ENCODE peak calls at places on chromosomes 7 and 10, in four cellular contexts. D is left ventricle myocardium inferior, I is IMR-90, X is astrocyte. K is an unnamed sample.

GRCh38 chr10:128843972-128844371 is 623.1 kb upstream of the MGMT start:
- DNase-seq in I (no peak), D (no peak), X (no peak), K (no peak)

GRCh38 chr7:37675739-37676138 is 7.8 kb upstream of the GPR141 start:
- DNase-seq in X (no peak), I (no peak), D (no peak), K (no peak)

GRCh38 chr7:133778472-133778871 is 348.7 kb upstream of the LRGUK start:
- DNase-seq in D (no peak), I (no peak), X (no peak), K (no peak)

GRCh38 chr7:100247152-100247757 is 27.5 kb downstream of the PVRIG start:
- DNase-seq in I (peak; percentile 86), X (peak; percentile 69), D (no peak), K (no peak)

GRCh38 chr7:27185708-27186449 is 847 bp upstream of the HOXA11 start:
- DNase-seq in D (no peak), I (no peak), X (no peak), K (peak; percentile 20)

GRCh38 chr10:122242266-122242665 is 28.8 kb upstream of the BTBD16 start:
- DNase-seq in D (no peak), X (no peak), I (no peak), K (no peak)

GRCh38 chr10:107806006-107806405 is 641.5 kb upstream of the SORCS1 start:
- DNase-seq in I (no peak), D (no peak), X (no peak), K (no peak)

GRCh38 chr10:122085423-122085911 is 96.5 kb downstream of the TACC2 start:
- DNase-seq in D (no peak), X (no peak), I (no peak), K (no peak)

GRCh38 chr7:129468087-129468486 is 33.9 kb downstream of the STRIP2 start:
- DNase-seq in X (peak; percentile 64), I (peak; percentile 75), D (no peak), K (no peak)

GRCh38 chr10:74738985-74739567 is 87.3 kb upstream of the KAT6B start:
- DNase-seq in I (peak; percentile 16), X (no peak), D (no peak), K (no peak)

GRCh38 chr7:79096361-79096805 is 357.1 kb downstream of the MAGI2 start:
- DNase-seq in D (no peak), X (peak; percentile 29), I (peak; percentile 67), K (no peak)

GRCh38 chr7:95470452-95470851 is 15.3 kb upstream of the ASB4 start:
- DNase-seq in X (peak; percentile 60), D (no peak), I (peak; percentile 16), K (peak; percentile 36)

GRCh38 chr10:117132751-117133231 is 5.3 kb downstream of the VAX1 start:
- DNase-seq in D (no peak), I (no peak), X (no peak), K (no peak)

GRCh38 chr7:28409716-28410627 is 2.3 kb upstream of the CREB5 start:
- DNase-seq in X (peak; percentile 23), I (peak; percentile 32), D (peak; percentile 39), K (peak; percentile 62)

GRCh38 chr7:73969991-73970390 is 58.0 kb upstream of the ELN start:
- DNase-seq in I (no peak), X (no peak), D (no peak), K (no peak)

GRCh38 chr7:98214811-98215321 is 3.6 kb downstream of the BHLHA15 start:
- DNase-seq in I (no peak), D (no peak), X (no peak), K (no peak)

GRCh38 chr10:101536800-101537199 is 51.3 kb downstream of the POLL start:
- DNase-seq in D (no peak), I (peak; percentile 27), X (no peak), K (no peak)

GRCh38 chr10:12934777-12935176 is 66.7 kb downstream of the CCDC3 start:
- DNase-seq in X (peak; percentile 14), I (peak; percentile 46), D (no peak), K (no peak)

GRCh38 chr10:46553238-46554049 is 3.0 kb downstream of the GPRIN2 start:
- DNase-seq in I (no peak), X (no peak), D (peak; percentile 14), K (peak; percentile 12)

GRCh38 chr7:45685619-45686240 is 111.6 kb downstream of the ADCY1 start:
- DNase-seq in X (no peak), I (no peak), D (no peak), K (peak; percentile 5)

GRCh38 chr10:67925449-67926005 is 41.1 kb downstream of the SIRT1 start:
- DNase-seq in D (no peak), I (peak; percentile 84), X (peak; percentile 56), K (no peak)

GRCh38 chr7:72544486-72544885 is 132.3 kb upstream of the CALN1 start:
- DNase-seq in X (no peak), D (no peak), I (no peak), K (no peak)

GRCh38 chr7:150736864-150737263 is 354 bp upstream of the GIMAP5 start:
- DNase-seq in I (no peak), D (no peak), X (no peak), K (no peak)

GRCh38 chr7:26155531-26156375 is 3.8 kb downstream of the NFE2L3 start:
- DNase-seq in X (peak; percentile 70), D (no peak), I (peak; percentile 67), K (no peak)

GRCh38 chr10:30133198-30133597 is 73.8 kb upstream of the JCAD start:
- DNase-seq in I (no peak), D (no peak), X (no peak), K (no peak)

GRCh38 chr7:138166681-138167080 is 90.4 kb downstream of the AKR1D1 start:
- DNase-seq in D (no peak), X (no peak), I (no peak), K (no peak)

GRCh38 chr7:130008941-130009847 is 42.0 kb downstream of the ZC3HC1 start:
- DNase-seq in D (no peak), X (peak; percentile 59), I (peak; percentile 62), K (no peak)

GRCh38 chr7:141043621-141044020 is 28.9 kb upstream of the MRPS33 start:
- DNase-seq in X (no peak), D (no peak), I (no peak), K (no peak)

GRCh38 chr7:27051451-27051850 is 44.3 kb downstream of the HOXA1 start:
- DNase-seq in X (peak; percentile 23), D (no peak), I (no peak), K (no peak)

GRCh38 chr10:34049469-34049868 is 715.0 kb upstream of the NRP1 start:
- DNase-seq in D (no peak), I (peak; percentile 18), X (no peak), K (no peak)

GRCh38 chr7:47389923-47390630 is 191.8 kb downstream of the TNS3 start:
- DNase-seq in I (no peak), X (no peak), D (no peak), K (peak; percentile 18)

GRCh38 chr10:6699336-6699735 is 119.3 kb upstream of the PRKCQ start:
- DNase-seq in I (peak; percentile 23), D (no peak), X (no peak), K (no peak)

GRCh38 chr7:16492513-16493062 is 27.1 kb upstream of the SOSTDC1 start:
- DNase-seq in D (no peak), X (peak; percentile 58), I (peak; percentile 46), K (no peak)

GRCh38 chr10:101986277-101986971 is 69.5 kb downstream of the ARMH3 start:
- DNase-seq in I (no peak), X (no peak), D (peak; percentile 23), K (peak; percentile 42)

GRCh38 chr7:41425926-41426325 is 277.0 kb downstream of the INHBA start:
- DNase-seq in I (peak; percentile 92), D (no peak), X (peak; percentile 87), K (no peak)
- H3K27ac ChIP-seq in I (no peak overlapping the region), D (no peak overlapping the region), X (peak overlapping the region; percentile 82), K (no peak overlapping the region)

GRCh38 chr7:30353932-30354607 is 69.7 kb downstream of the ZNRF2 start:
- DNase-seq in D (no peak), I (no peak), X (no peak), K (no peak)

GRCh38 chr7:30351724-30352123 is 67.3 kb downstream of the ZNRF2 start:
- DNase-seq in D (no peak), X (no peak), I (no peak), K (no peak)

GRCh38 chr7:30353532-30353931 is 69.1 kb downstream of the ZNRF2 start:
- DNase-seq in X (no peak), I (no peak), D (no peak), K (no peak)

GRCh38 chr7:30351274-30351673 is 66.9 kb downstream of the ZNRF2 start:
- DNase-seq in I (no peak), D (no peak), X (no peak), K (no peak)

GRCh38 chr7:30352169-30352568 is 67.8 kb downstream of the ZNRF2 start:
- DNase-seq in D (no peak), I (no peak), X (no peak), K (no peak)
- TF ChIP-seq CTCF in D (no peak), I (no peak), X (no peak), K (no peak)

GRCh38 chr10:95121904-95122303 is 52.6 kb upstream of the CYP2C8 start:
- DNase-seq in X (no peak), I (no peak), D (no peak), K (no peak)
- H3K36me3 ChIP-seq in X (no peaks in the 10 kb centered on the region), I (no peaks in the 10 kb centered on the region), D (no peaks in the 10 kb centered on the region), K (no peaks in the 10 kb centered on the region)

GRCh38 chr10:82981137-82981723 is 1106.2 kb downstream of the NRG3 start:
- DNase-seq in X (peak; percentile 88), I (peak; percentile 45), D (no peak), K (no peak)
- H3K27ac ChIP-seq in X (peak overlapping the region; percentile 98), I (no peak overlapping the region), D (no peak overlapping the region), K (no peak overlapping the region)

GRCh38 chr10:70502406-70502805 is 23.8 kb downstream of the PALD1 start:
- DNase-seq in X (peak; percentile 19), I (peak; percentile 63), D (no peak), K (no peak)
- TF ChIP-seq CTCF in X (no peak), I (no peak), D (no peak), K (no peak)

DNA sequence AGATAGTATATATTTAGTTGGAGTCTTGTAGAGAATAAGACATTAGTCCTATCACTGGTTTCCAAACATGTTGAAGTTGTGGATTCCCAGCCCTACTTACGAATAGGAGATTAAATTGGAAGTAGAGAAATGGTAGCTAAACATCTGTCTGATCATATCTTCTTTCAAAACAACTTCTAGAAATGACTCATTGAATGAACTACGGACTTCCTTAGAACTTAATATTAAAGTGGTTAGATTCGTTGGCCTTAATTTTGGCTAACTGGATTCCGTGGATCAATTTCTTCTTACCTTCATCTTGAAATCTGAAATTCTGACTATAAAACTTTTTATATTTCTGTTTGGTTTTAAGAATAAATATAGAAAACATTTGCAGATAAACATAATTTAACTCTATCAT is 3.4 kb downstream of the PHF14 start:
- DNase-seq in X (no peak), I (no peak), D (no peak), K (no peak)
- H3K36me3 ChIP-seq in X (peaks cover 2% of the 10 kb centered on the region), I (no peaks in the 10 kb centered on the region), D (no peaks in the 10 kb centered on the region), K (no peaks in the 10 kb centered on the region)